ENCODE peak calls at places on chromosomes 6 and 20, in four cellular contexts. O is progenitor cell of endocrine pancreas; K is effector memory CD4-positive, alpha-beta T cell; H is left lung. W is an unnamed sample.

GRCh38 chr20:32031007-32031958 is 20.8 kb upstream of the HCK start:
- DNase-seq in K (peak), O (peak), H (peak), W (peak)

GRCh38 chr6:168155193-168155592 is 76.2 kb upstream of the FRMD1 start:
- DNase-seq in H (no peak), O (no peak), K (no peak), W (no peak)

GRCh38 chr6:138503881-138504680 is 4.8 kb upstream of the NHSL1 start:
- DNase-seq in K (no peak), O (no peak), H (no peak), W (no peak)

GRCh38 chr20:20499469-20499868 is 131.6 kb downstream of the INSM1 start:
- DNase-seq in H (no peak), K (no peak), O (no peak), W (no peak)

GRCh38 chr6:40930555-40930954 is 108.5 kb downstream of the UNC5CL start:
- DNase-seq in H (no peak), K (no peak), O (no peak), W (no peak)

GRCh38 chr6:111478749-111479148 is 4.3 kb downstream of the REV3L start:
- DNase-seq in K (no peak), O (no peak), H (no peak), W (no peak)

GRCh38 chr6:84921891-84922290 is 157.5 kb upstream of the TBX18 start:
- DNase-seq in H (no peak), K (no peak), O (no peak), W (no peak)

GRCh38 chr20:24738981-24739633 is 210.0 kb upstream of the CST7 start:
- DNase-seq in H (no peak), K (no peak), O (no peak), W (no peak)

GRCh38 chr20:36175016-36175415 is 20.5 kb downstream of the EPB41L1 start:
- DNase-seq in O (no peak), H (no peak), K (no peak), W (no peak)

GRCh38 chr20:63520594-63520938 is at the start of gene PPDPF:
- DNase-seq in O (peak), K (peak), H (peak), W (peak)

GRCh38 chr20:62587757-62588402 is 54.4 kb upstream of the SLCO4A1 start:
- DNase-seq in O (peak), H (no peak), K (no peak), W (no peak)

GRCh38 chr6:139533573-139534471 is 159.4 kb upstream of the CITED2 start:
- DNase-seq in K (no peak), O (no peak), H (peak), W (no peak)

GRCh38 chr6:116287668-116288282 is 8.0 kb upstream of the TSPYL1 start:
- DNase-seq in H (no peak), O (no peak), K (no peak), W (no peak)

GRCh38 chr6:168524644-168525043 is 83.7 kb downstream of the SMOC2 start:
- DNase-seq in K (no peak), H (no peak), O (no peak), W (no peak)

GRCh38 chr6:40160826-40161225 is 226.6 kb upstream of the MOCS1 start:
- DNase-seq in K (no peak), H (no peak), O (no peak), W (no peak)

GRCh38 chr6:26269406-26270120 is 95.4 kb upstream of the BTN3A2 start:
- DNase-seq in K (no peak), H (no peak), O (no peak), W (no peak)